ENCODE peak calls at places on chromosomes 5 and 9, in six cellular contexts. One of them, this sample, is unnamed.

GRCh38 chr9:130138791-130139190 is 33.4 kb upstream of the NCS1 start:
- DNase-seq in foreskin fibroblast: peak
- DNase-seq in AG10803: peak
- DNase-seq in adipocyte: peak
- DNase-seq in H7: peak
- DNase-seq in spleen: no peak
- DNase-seq in this sample: no peak

GRCh38 chr9:127637322-127637847 is 25.3 kb downstream of the STXBP1 start:
- DNase-seq in spleen: no peak
- DNase-seq in H7: no peak
- DNase-seq in adipocyte: peak
- DNase-seq in foreskin fibroblast: peak
- DNase-seq in AG10803: peak
- DNase-seq in this sample: no peak

GRCh38 chr5:134245101-134245604 is 19.3 kb upstream of the PPP2CA start:
- DNase-seq in adipocyte: peak
- DNase-seq in AG10803: peak
- DNase-seq in spleen: no peak
- DNase-seq in foreskin fibroblast: no peak
- DNase-seq in H7: no peak
- DNase-seq in this sample: peak

GRCh38 chr5:1873242-1873959 is 9.3 kb downstream of the IRX4 start:
- DNase-seq in spleen: no peak
- DNase-seq in adipocyte: no peak
- DNase-seq in H7: no peak
- DNase-seq in AG10803: no peak
- DNase-seq in foreskin fibroblast: no peak
- DNase-seq in this sample: no peak

GRCh38 chr5:19547640-19548039 is 440.4 kb downstream of the CDH18 start:
- DNase-seq in H7: no peak
- DNase-seq in spleen: no peak
- DNase-seq in adipocyte: peak
- DNase-seq in foreskin fibroblast: peak
- DNase-seq in AG10803: no peak
- DNase-seq in this sample: peak

GRCh38 chr5:75710630-75711029 is 6.6 kb downstream of the POC5 start:
- DNase-seq in H7: no peak
- DNase-seq in adipocyte: no peak
- DNase-seq in AG10803: no peak
- DNase-seq in spleen: no peak
- DNase-seq in foreskin fibroblast: no peak
- DNase-seq in this sample: no peak

GRCh38 chr9:118643118-118643517 is 726.1 kb downstream of the BRINP1 start:
- DNase-seq in adipocyte: peak
- DNase-seq in foreskin fibroblast: no peak
- DNase-seq in spleen: no peak
- DNase-seq in H7: peak
- DNase-seq in AG10803: peak
- DNase-seq in this sample: peak

GRCh38 chr5:144276034-144276822 is 105.6 kb downstream of the KCTD16 start:
- DNase-seq in spleen: no peak
- DNase-seq in adipocyte: peak
- DNase-seq in foreskin fibroblast: no peak
- DNase-seq in AG10803: peak
- DNase-seq in H7: no peak
- DNase-seq in this sample: no peak

GRCh38 chr5:122089614-122090013 is 11.6 kb upstream of the LOX start:
- DNase-seq in foreskin fibroblast: peak
- DNase-seq in adipocyte: peak
- DNase-seq in spleen: no peak
- DNase-seq in H7: no peak
- DNase-seq in AG10803: peak
- DNase-seq in this sample: no peak

GRCh38 chr9:131642496-131643083 is 97.3 kb downstream of the PRRT1B start:
- DNase-seq in H7: no peak
- DNase-seq in foreskin fibroblast: no peak
- DNase-seq in AG10803: no peak
- DNase-seq in spleen: no peak
- DNase-seq in adipocyte: no peak
- DNase-seq in this sample: no peak

GRCh38 chr9:113921366-113921765 is 45.3 kb downstream of the ZNF618 start:
- DNase-seq in spleen: no peak
- DNase-seq in AG10803: no peak
- DNase-seq in foreskin fibroblast: no peak
- DNase-seq in adipocyte: no peak
- DNase-seq in H7: no peak
- DNase-seq in this sample: no peak

GRCh38 chr9:12884736-12885395 is 110.0 kb downstream of the LURAP1L start:
- DNase-seq in H7: peak
- DNase-seq in spleen: no peak
- DNase-seq in adipocyte: peak
- DNase-seq in foreskin fibroblast: peak
- DNase-seq in AG10803: peak
- DNase-seq in this sample: peak

GRCh38 chr9:108057421-108058136 is 568.0 kb upstream of the KLF4 start:
- DNase-seq in H7: no peak
- DNase-seq in adipocyte: peak
- DNase-seq in foreskin fibroblast: peak
- DNase-seq in spleen: no peak
- DNase-seq in AG10803: peak
- DNase-seq in this sample: peak

GRCh38 chr9:115444941-115445340 is 327.0 kb upstream of the TNC start:
- DNase-seq in spleen: no peak
- DNase-seq in H7: no peak
- DNase-seq in adipocyte: peak
- DNase-seq in AG10803: peak
- DNase-seq in foreskin fibroblast: no peak
- DNase-seq in this sample: no peak

GRCh38 chr9:22041792-22042191 is 32.7 kb upstream of the CDKN2B start:
- DNase-seq in adipocyte: peak
- DNase-seq in foreskin fibroblast: peak
- DNase-seq in AG10803: peak
- DNase-seq in spleen: no peak
- DNase-seq in H7: no peak
- DNase-seq in this sample: no peak

GRCh38 chr5:66808663-66809062 is 212.5 kb downstream of the MAST4 start:
- DNase-seq in spleen: no peak
- DNase-seq in AG10803: no peak
- DNase-seq in foreskin fibroblast: no peak
- DNase-seq in adipocyte: no peak
- DNase-seq in H7: no peak
- DNase-seq in this sample: no peak

DNA sequence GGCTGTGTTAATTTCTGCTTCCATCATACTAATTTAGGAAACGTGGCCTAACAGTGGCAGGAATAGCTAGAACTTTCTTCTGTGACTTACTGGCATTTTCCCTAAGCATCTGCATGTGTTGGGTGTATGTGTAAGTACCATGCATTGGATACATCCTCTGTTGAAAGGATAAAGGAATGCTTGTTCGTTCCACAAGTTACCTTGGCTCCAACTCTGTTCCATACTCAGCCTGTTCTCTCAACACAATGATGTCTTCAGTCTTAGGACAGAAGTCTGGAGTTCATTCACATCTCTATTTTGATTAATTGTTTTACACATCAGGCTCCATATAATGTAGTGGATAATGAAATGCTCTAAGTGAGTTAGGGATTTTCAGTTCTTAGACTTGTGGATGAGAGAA is 190.1 kb upstream of the DMRT1 start:
- DNase-seq in spleen: no peak
- DNase-seq in AG10803: no peak
- DNase-seq in adipocyte: no peak
- DNase-seq in foreskin fibroblast: no peak
- DNase-seq in H7: no peak
- DNase-seq in this sample: no peak
- H3K4me3 ChIP-seq in spleen: no peak
- H3K4me3 ChIP-seq in AG10803: no peak
- H3K4me3 ChIP-seq in adipocyte: no peak
- H3K4me3 ChIP-seq in foreskin fibroblast: no peak
- H3K4me3 ChIP-seq in H7: no peak
- H3K4me3 ChIP-seq in this sample: no peak

GRCh38 chr5:150143725-150144058 is 12.0 kb downstream of the PDGFRB start:
- DNase-seq in AG10803: no peak
- DNase-seq in spleen: no peak
- DNase-seq in foreskin fibroblast: no peak
- DNase-seq in H7: no peak
- DNase-seq in adipocyte: no peak
- DNase-seq in this sample: no peak

GRCh38 chr5:150144211-150144801 is 11.3 kb downstream of the PDGFRB start:
- DNase-seq in AG10803: peak
- DNase-seq in foreskin fibroblast: peak
- DNase-seq in H7: peak
- DNase-seq in spleen: no peak
- DNase-seq in adipocyte: peak
- DNase-seq in this sample: no peak

GRCh38 chr5:150146235-150146634 is 9.4 kb downstream of the PDGFRB start:
- DNase-seq in AG10803: no peak
- DNase-seq in H7: no peak
- DNase-seq in foreskin fibroblast: no peak
- DNase-seq in spleen: no peak
- DNase-seq in adipocyte: no peak
- DNase-seq in this sample: no peak

GRCh38 chr5:150142800-150143724 is 12.6 kb downstream of the PDGFRB start:
- DNase-seq in spleen: no peak
- DNase-seq in H7: no peak
- DNase-seq in foreskin fibroblast: peak
- DNase-seq in AG10803: peak
- DNase-seq in adipocyte: peak
- DNase-seq in this sample: peak

DNA sequence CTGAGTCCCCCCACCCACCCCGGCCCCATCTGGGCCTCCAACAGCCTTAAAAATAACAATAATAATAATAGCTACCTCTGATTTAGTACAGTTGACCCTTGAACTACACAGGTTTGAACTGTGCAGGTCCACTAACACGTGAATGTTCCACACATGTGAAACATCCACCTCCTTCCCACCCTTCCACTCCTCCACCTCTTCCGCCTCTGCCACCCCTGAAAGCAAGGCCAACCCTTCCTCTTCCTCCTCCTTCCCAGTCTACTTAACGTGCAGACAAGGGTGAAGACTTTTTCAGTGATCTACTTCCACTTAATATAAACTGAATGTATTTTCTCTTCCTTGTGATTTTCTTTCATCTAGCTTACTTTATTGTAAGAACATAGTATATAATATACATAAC is 10.8 kb downstream of the PDGFRB start:
- DNase-seq in foreskin fibroblast: no peak
- DNase-seq in H7: no peak
- DNase-seq in AG10803: no peak
- DNase-seq in adipocyte: no peak
- DNase-seq in spleen: no peak
- DNase-seq in this sample: no peak
- H3K4me3 ChIP-seq in foreskin fibroblast: peak
- H3K4me3 ChIP-seq in H7: no peak
- H3K4me3 ChIP-seq in AG10803: peak
- H3K4me3 ChIP-seq in adipocyte: peak
- H3K4me3 ChIP-seq in spleen: no peak
- H3K4me3 ChIP-seq in this sample: no peak

GRCh38 chr9:19410195-19410503 is 1.3 kb downstream of the ACER2 start:
- DNase-seq in H7: no peak
- DNase-seq in spleen: no peak
- DNase-seq in adipocyte: no peak
- DNase-seq in foreskin fibroblast: no peak
- DNase-seq in AG10803: no peak
- DNase-seq in this sample: no peak
- H3K4me3 ChIP-seq in H7: no peak
- H3K4me3 ChIP-seq in spleen: peak
- H3K4me3 ChIP-seq in adipocyte: peak
- H3K4me3 ChIP-seq in foreskin fibroblast: no peak
- H3K4me3 ChIP-seq in AG10803: peak
- H3K4me3 ChIP-seq in this sample: no peak

DNA sequence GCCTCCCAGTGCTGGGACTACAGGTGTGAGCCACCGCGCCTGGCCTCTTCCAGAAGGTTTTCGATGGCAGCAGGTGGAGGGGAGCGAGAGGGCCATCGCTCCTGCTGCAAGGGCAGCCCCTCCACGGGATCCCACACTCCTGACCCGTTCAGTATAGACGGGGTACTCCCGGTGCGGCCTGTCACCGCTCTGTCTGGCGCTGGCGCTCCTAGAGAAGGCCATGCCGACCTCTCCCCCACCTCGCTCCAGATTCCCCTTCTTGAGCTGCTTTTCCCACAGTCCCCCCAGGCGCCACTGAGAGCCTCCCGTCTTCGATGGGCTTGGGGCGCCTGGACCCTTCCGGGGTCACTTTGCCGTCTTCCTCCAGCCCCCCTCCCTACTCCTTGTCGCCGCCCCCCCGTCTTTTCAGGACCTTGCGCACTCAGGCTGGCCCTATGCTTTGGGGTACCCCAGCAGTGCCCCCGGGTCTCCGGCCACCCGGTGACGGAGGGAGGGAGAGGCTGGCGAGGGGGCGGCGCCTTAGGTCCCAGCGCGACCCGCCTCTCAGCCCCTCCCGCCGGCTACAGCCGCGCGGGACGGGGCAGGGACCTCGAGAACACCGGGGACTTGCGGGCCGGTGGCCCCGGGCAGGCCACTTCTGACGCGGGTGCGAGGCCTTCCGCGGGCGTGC is 4.2 kb upstream of the SQSTM1 start:
- DNase-seq in H7: peak
- DNase-seq in adipocyte: no peak
- DNase-seq in spleen: peak
- DNase-seq in AG10803: no peak
- DNase-seq in foreskin fibroblast: no peak
- DNase-seq in this sample: no peak
- H3K4me3 ChIP-seq in H7: peak
- H3K4me3 ChIP-seq in adipocyte: peak
- H3K4me3 ChIP-seq in spleen: peak
- H3K4me3 ChIP-seq in AG10803: peak
- H3K4me3 ChIP-seq in foreskin fibroblast: peak
- H3K4me3 ChIP-seq in this sample: peak

GRCh38 chr9:15423328-15423985 is 781 bp downstream of the SNAPC3 start:
- DNase-seq in adipocyte: peak
- DNase-seq in H7: peak
- DNase-seq in AG10803: peak
- DNase-seq in foreskin fibroblast: no peak
- DNase-seq in spleen: no peak
- DNase-seq in this sample: no peak
- H3K4me3 ChIP-seq in adipocyte: peak
- H3K4me3 ChIP-seq in H7: peak
- H3K4me3 ChIP-seq in AG10803: peak
- H3K4me3 ChIP-seq in foreskin fibroblast: peak
- H3K4me3 ChIP-seq in spleen: peak
- H3K4me3 ChIP-seq in this sample: peak